ENCODE peak calls at places on chromosomes 7 and 10, in five cellular contexts. One of them, this sample, is unnamed.

GRCh38 chr10:107740962-107741690 is 576.6 kb upstream of the SORCS1 start:
- DNase-seq in Peyer's patch: no peak
- DNase-seq in ovary: no peak
- DNase-seq in GM12878: no peak
- DNase-seq in uterus: no peak
- DNase-seq in this sample: no peak

GRCh38 chr10:100728928-100729876 is 16.2 kb upstream of the PAX2 start:
- DNase-seq in Peyer's patch: no peak
- DNase-seq in ovary: no peak
- DNase-seq in GM12878: no peak
- DNase-seq in uterus: no peak
- DNase-seq in this sample: peak

GRCh38 chr7:151148319-151149259 is 18.9 kb downstream of the GBX1 start:
- DNase-seq in Peyer's patch: no peak
- DNase-seq in ovary: no peak
- DNase-seq in GM12878: no peak
- DNase-seq in uterus: no peak
- DNase-seq in this sample: no peak

GRCh38 chr10:26445411-26446031 is 7.4 kb downstream of the APBB1IP start:
- DNase-seq in Peyer's patch: no peak
- DNase-seq in ovary: no peak
- DNase-seq in GM12878: no peak
- DNase-seq in uterus: no peak
- DNase-seq in this sample: no peak

GRCh38 chr10:4127518-4128315 is 342.7 kb upstream of the KLF6 start:
- DNase-seq in Peyer's patch: no peak
- DNase-seq in ovary: no peak
- DNase-seq in GM12878: peak
- DNase-seq in uterus: no peak
- DNase-seq in this sample: no peak

GRCh38 chr7:128434413-128435310 is 21.0 kb upstream of the HILPDA start:
- DNase-seq in Peyer's patch: no peak
- DNase-seq in ovary: no peak
- DNase-seq in GM12878: no peak
- DNase-seq in uterus: no peak
- DNase-seq in this sample: no peak

GRCh38 chr7:142556745-142557144 is 192.5 kb upstream of the PRSS1 start:
- DNase-seq in Peyer's patch: no peak
- DNase-seq in ovary: no peak
- DNase-seq in GM12878: no peak
- DNase-seq in uterus: no peak
- DNase-seq in this sample: no peak

GRCh38 chr10:119737827-119738226 is 12.0 kb downstream of the INPP5F start:
- DNase-seq in Peyer's patch: no peak
- DNase-seq in ovary: no peak
- DNase-seq in GM12878: no peak
- DNase-seq in uterus: no peak
- DNase-seq in this sample: no peak

GRCh38 chr10:283916-284356 is 148.7 kb downstream of the ZMYND11 start:
- DNase-seq in Peyer's patch: no peak
- DNase-seq in ovary: no peak
- DNase-seq in GM12878: peak
- DNase-seq in uterus: no peak
- DNase-seq in this sample: no peak

GRCh38 chr7:108592633-108593277 is 23.1 kb downstream of the DNAJB9 start:
- DNase-seq in Peyer's patch: no peak
- DNase-seq in ovary: no peak
- DNase-seq in GM12878: no peak
- DNase-seq in uterus: no peak
- DNase-seq in this sample: no peak

GRCh38 chr7:115417662-115418061 is 495.8 kb downstream of the MDFIC start:
- DNase-seq in Peyer's patch: no peak
- DNase-seq in ovary: no peak
- DNase-seq in GM12878: no peak
- DNase-seq in uterus: no peak
- DNase-seq in this sample: no peak

GRCh38 chr7:38105874-38106483 is 72.1 kb upstream of the STARD3NL start:
- DNase-seq in Peyer's patch: no peak
- DNase-seq in ovary: peak
- DNase-seq in GM12878: no peak
- DNase-seq in uterus: peak
- DNase-seq in this sample: peak

GRCh38 chr7:122485841-122486240 is 181.3 kb upstream of the FEZF1 start:
- DNase-seq in Peyer's patch: no peak
- DNase-seq in ovary: no peak
- DNase-seq in GM12878: no peak
- DNase-seq in uterus: no peak
- DNase-seq in this sample: no peak

GRCh38 chr7:95608344-95609173 is 12.2 kb upstream of the PDK4 start:
- DNase-seq in Peyer's patch: peak
- DNase-seq in ovary: peak
- DNase-seq in GM12878: peak
- DNase-seq in uterus: peak
- DNase-seq in this sample: peak

GRCh38 chr10:55793024-55793423 is 568.0 kb downstream of the ZWINT start:
- DNase-seq in Peyer's patch: no peak
- DNase-seq in ovary: no peak
- DNase-seq in GM12878: no peak
- DNase-seq in uterus: no peak
- DNase-seq in this sample: no peak

GRCh38 chr10:5404188-5405041 is at the start of gene TUBAL3:
- DNase-seq in Peyer's patch: peak
- DNase-seq in ovary: no peak
- DNase-seq in GM12878: no peak
- DNase-seq in uterus: no peak
- DNase-seq in this sample: no peak

GRCh38 chr10:99694171-99694570 is 34.9 kb downstream of the ENTPD7 start:
- DNase-seq in Peyer's patch: no peak
- DNase-seq in ovary: no peak
- DNase-seq in GM12878: no peak
- DNase-seq in uterus: no peak
- DNase-seq in this sample: no peak

GRCh38 chr10:99695761-99696160 is 36.2 kb downstream of the COX15 start:
- DNase-seq in Peyer's patch: no peak
- DNase-seq in ovary: no peak
- DNase-seq in GM12878: no peak
- DNase-seq in uterus: no peak
- DNase-seq in this sample: no peak

GRCh38 chr10:99700649-99701048 is 31.3 kb downstream of the COX15 start:
- DNase-seq in Peyer's patch: no peak
- DNase-seq in ovary: no peak
- DNase-seq in GM12878: no peak
- DNase-seq in uterus: no peak
- DNase-seq in this sample: no peak

DNA sequence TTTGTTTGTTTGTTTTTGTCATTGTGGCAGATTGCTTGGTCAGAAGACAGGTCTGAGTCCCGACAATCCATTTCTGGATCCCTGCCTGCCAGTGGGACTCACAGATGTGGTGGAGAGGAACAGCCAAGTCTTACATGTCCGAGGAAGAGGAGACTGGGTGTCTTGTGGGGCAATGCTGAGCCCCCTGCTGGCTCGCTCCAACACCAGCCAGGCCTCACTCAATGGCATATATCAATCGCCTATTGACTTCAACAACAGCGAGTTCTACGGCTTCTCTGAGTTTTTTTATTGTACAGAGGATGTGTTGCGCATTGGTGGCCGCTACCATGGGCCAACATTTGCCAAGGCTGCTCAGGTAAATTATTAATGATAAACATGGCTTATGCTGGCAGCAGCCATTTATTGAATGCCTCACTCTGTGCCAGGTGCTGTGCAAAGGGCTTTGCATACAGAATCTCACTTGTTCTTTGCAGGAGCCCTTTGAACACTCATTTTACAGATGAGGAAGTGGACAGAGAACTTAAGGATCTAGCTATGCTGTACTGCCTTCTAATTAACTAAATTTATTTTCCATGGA is 33.3 kb downstream of the COX15 start:
- DNase-seq in Peyer's patch: peak
- DNase-seq in ovary: no peak
- DNase-seq in GM12878: no peak
- DNase-seq in uterus: no peak
- DNase-seq in this sample: no peak
- TF ChIP-seq CTCF in Peyer's patch: no peak
- TF ChIP-seq CTCF in ovary: no peak
- TF ChIP-seq CTCF in GM12878: peak
- TF ChIP-seq CTCF in uterus: no peak
- TF ChIP-seq CTCF in this sample: no peak

GRCh38 chr7:28684729-28685211 is 272.5 kb downstream of the CREB5 start:
- DNase-seq in Peyer's patch: no peak
- DNase-seq in ovary: no peak
- DNase-seq in GM12878: no peak
- DNase-seq in uterus: no peak
- DNase-seq in this sample: no peak

GRCh38 chr7:28685291-28685659 is 272.9 kb downstream of the TRIL start:
- DNase-seq in Peyer's patch: no peak
- DNase-seq in ovary: peak
- DNase-seq in GM12878: no peak
- DNase-seq in uterus: peak
- DNase-seq in this sample: no peak

GRCh38 chr7:28687631-28688030 is 270.5 kb downstream of the TRIL start:
- DNase-seq in Peyer's patch: no peak
- DNase-seq in ovary: no peak
- DNase-seq in GM12878: no peak
- DNase-seq in uterus: no peak
- DNase-seq in this sample: no peak

GRCh38 chr7:28686418-28686800 is 271.7 kb downstream of the TRIL start:
- DNase-seq in Peyer's patch: no peak
- DNase-seq in ovary: no peak
- DNase-seq in GM12878: no peak
- DNase-seq in uterus: peak
- DNase-seq in this sample: no peak

DNA sequence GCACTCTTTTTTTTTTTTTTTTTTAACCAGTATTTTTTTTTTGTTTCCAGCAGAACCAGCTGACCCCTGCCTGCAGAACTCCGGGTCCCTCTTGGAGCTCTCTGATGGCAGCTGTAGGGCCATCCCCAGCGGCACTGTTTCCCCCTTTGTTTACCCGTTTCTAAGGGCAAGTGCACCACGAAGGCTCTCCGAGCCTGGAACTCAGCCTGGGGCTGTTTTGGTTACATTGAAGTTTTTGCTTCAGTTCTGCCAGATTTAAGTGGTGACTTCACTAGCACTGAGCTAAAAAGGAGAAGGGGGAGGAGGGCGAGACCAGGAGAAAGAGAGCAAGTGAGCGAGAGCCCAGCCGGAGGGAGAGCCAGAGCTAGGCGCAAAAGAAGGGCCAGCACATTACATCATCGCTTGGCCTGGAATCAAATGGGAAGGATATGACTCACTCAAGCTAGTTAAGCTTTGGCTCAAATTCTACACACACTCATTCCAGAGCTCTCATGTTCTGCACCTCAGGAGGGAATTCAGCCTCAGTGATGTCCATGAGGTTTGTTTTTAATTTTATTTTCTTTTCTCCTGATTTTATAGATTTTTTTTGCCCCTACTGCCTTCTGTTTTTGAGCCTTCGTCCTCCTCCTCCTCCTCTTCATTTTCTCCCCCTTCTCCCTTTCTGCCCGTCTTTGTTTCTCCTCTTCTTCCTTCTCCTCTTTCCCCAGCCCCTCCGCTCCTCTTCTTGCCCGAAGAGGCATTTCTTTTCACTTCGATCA is 272.3 kb downstream of the TRIL start:
- DNase-seq in Peyer's patch: peak
- DNase-seq in ovary: peak
- DNase-seq in GM12878: no peak
- DNase-seq in uterus: peak
- DNase-seq in this sample: peak
- TF ChIP-seq POLR2A in Peyer's patch: peak
- TF ChIP-seq POLR2A in ovary: peak
- TF ChIP-seq POLR2A in GM12878: no peak
- TF ChIP-seq POLR2A in uterus: peak
- TF ChIP-seq POLR2A in this sample: no peak

GRCh38 chr7:29102554-29103151 is 43.7 kb downstream of the CPVL start:
- DNase-seq in Peyer's patch: peak
- DNase-seq in ovary: peak
- DNase-seq in GM12878: no peak
- DNase-seq in uterus: peak
- DNase-seq in this sample: peak
- TF ChIP-seq CTCF in Peyer's patch: no peak
- TF ChIP-seq CTCF in ovary: peak
- TF ChIP-seq CTCF in GM12878: peak
- TF ChIP-seq CTCF in uterus: peak
- TF ChIP-seq CTCF in this sample: peak

GRCh38 chr10:127013696-127014095 is 108.5 kb downstream of the DOCK1 start:
- DNase-seq in Peyer's patch: no peak
- DNase-seq in ovary: no peak
- DNase-seq in GM12878: no peak
- DNase-seq in uterus: no peak
- DNase-seq in this sample: no peak

GRCh38 chr10:127013251-127013656 is 108.0 kb downstream of the DOCK1 start:
- DNase-seq in Peyer's patch: peak
- DNase-seq in ovary: no peak
- DNase-seq in GM12878: no peak
- DNase-seq in uterus: no peak
- DNase-seq in this sample: no peak

GRCh38 chr10:127014671-127015070 is 109.4 kb downstream of the DOCK1 start:
- DNase-seq in Peyer's patch: no peak
- DNase-seq in ovary: no peak
- DNase-seq in GM12878: no peak
- DNase-seq in uterus: no peak
- DNase-seq in this sample: no peak

GRCh38 chr10:127012071-127012768 is 107.0 kb downstream of the DOCK1 start:
- DNase-seq in Peyer's patch: no peak
- DNase-seq in ovary: no peak
- DNase-seq in GM12878: no peak
- DNase-seq in uterus: no peak
- DNase-seq in this sample: no peak

DNA sequence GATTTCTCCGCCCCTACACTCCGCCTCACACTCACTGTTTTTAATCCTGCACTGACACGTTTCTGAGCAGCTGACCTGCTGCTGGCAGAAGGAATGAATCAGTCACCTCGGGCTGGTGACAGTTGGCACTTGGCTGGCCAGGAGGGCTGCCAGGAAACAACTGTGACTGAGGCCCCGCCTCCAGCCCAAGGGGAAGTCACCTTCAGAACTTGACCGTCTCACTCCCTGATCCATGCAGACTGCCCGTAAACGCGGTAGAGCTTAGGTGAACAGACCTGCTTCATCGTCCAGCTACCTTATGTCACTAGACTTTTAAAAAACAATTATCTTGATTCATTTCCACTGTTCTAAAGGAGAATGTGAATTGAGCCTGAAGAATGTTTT is 107.5 kb downstream of the DOCK1 start:
- DNase-seq in Peyer's patch: peak
- DNase-seq in ovary: no peak
- DNase-seq in GM12878: no peak
- DNase-seq in uterus: no peak
- DNase-seq in this sample: peak
- TF ChIP-seq POLR2A in Peyer's patch: peak
- TF ChIP-seq POLR2A in ovary: no peak
- TF ChIP-seq POLR2A in GM12878: no peak
- TF ChIP-seq POLR2A in uterus: no peak
- TF ChIP-seq POLR2A in this sample: no peak

This sample was measured in testis.